ENCODE peak calls at places on chromosomes 3 and 15, in eight cellular contexts. One of them, this sample, is unnamed.

GRCh38 chr15:83300826-83301225 is 16.4 kb upstream of the BNC1 start:
- DNase-seq in glutamatergic neuron: no peak
- DNase-seq in ovary: no peak
- DNase-seq in hepatocyte: no peak
- DNase-seq in psoas muscle: no peak
- DNase-seq in astrocyte of the cerebellum: no peak
- DNase-seq in astrocyte: peak; percentile 72
- DNase-seq in natural killer cell: no peak
- DNase-seq in this sample: no peak

GRCh38 chr3:185070491-185071335 is 82.1 kb downstream of the C3orf70 start:
- DNase-seq in ovary: no peak
- DNase-seq in natural killer cell: no peak
- DNase-seq in psoas muscle: no peak
- DNase-seq in astrocyte: no peak
- DNase-seq in hepatocyte: peak; percentile 49
- DNase-seq in glutamatergic neuron: peak; percentile 55
- DNase-seq in astrocyte of the cerebellum: no peak
- DNase-seq in this sample: no peak

GRCh38 chr3:106750092-106750491 is 627.1 kb upstream of the CCDC54 start:
- DNase-seq in astrocyte: no peak
- DNase-seq in glutamatergic neuron: no peak
- DNase-seq in psoas muscle: no peak
- DNase-seq in natural killer cell: no peak
- DNase-seq in astrocyte of the cerebellum: peak; percentile 68
- DNase-seq in ovary: no peak
- DNase-seq in hepatocyte: no peak
- DNase-seq in this sample: no peak

GRCh38 chr15:99511529-99511864 is 54.3 kb upstream of the MEF2A start:
- DNase-seq in astrocyte: peak; percentile 89
- DNase-seq in psoas muscle: no peak
- DNase-seq in hepatocyte: no peak
- DNase-seq in natural killer cell: no peak
- DNase-seq in glutamatergic neuron: no peak
- DNase-seq in astrocyte of the cerebellum: peak; percentile 86
- DNase-seq in ovary: no peak
- DNase-seq in this sample: no peak

GRCh38 chr3:138935864-138936762 is 10.8 kb downstream of the FOXL2 start:
- DNase-seq in glutamatergic neuron: peak; percentile 93
- DNase-seq in astrocyte of the cerebellum: no peak
- DNase-seq in natural killer cell: peak; percentile 66
- DNase-seq in astrocyte: peak; percentile 8
- DNase-seq in psoas muscle: peak; percentile 90
- DNase-seq in hepatocyte: peak; percentile 74
- DNase-seq in ovary: peak; percentile 95
- DNase-seq in this sample: no peak

GRCh38 chr3:13715961-13716360 is 163.9 kb downstream of the WNT7A start:
- DNase-seq in natural killer cell: no peak
- DNase-seq in ovary: no peak
- DNase-seq in glutamatergic neuron: no peak
- DNase-seq in psoas muscle: no peak
- DNase-seq in hepatocyte: no peak
- DNase-seq in astrocyte: no peak
- DNase-seq in astrocyte of the cerebellum: no peak
- DNase-seq in this sample: no peak

GRCh38 chr3:50607271-50608091 is 4.1 kb downstream of the CISH start:
- DNase-seq in astrocyte: no peak
- DNase-seq in astrocyte of the cerebellum: no peak
- DNase-seq in glutamatergic neuron: no peak
- DNase-seq in ovary: no peak
- DNase-seq in psoas muscle: peak; percentile 67
- DNase-seq in natural killer cell: no peak
- DNase-seq in hepatocyte: no peak
- DNase-seq in this sample: no peak

GRCh38 chr3:75260-75659 is 121.3 kb upstream of the CHL1 start:
- DNase-seq in astrocyte of the cerebellum: no peak
- DNase-seq in astrocyte: no peak
- DNase-seq in ovary: no peak
- DNase-seq in psoas muscle: no peak
- DNase-seq in natural killer cell: no peak
- DNase-seq in hepatocyte: no peak
- DNase-seq in glutamatergic neuron: no peak
- DNase-seq in this sample: no peak

GRCh38 chr3:27486328-27486727 is 2.1 kb upstream of the SLC4A7 start:
- DNase-seq in glutamatergic neuron: no peak
- DNase-seq in astrocyte: no peak
- DNase-seq in natural killer cell: no peak
- DNase-seq in psoas muscle: no peak
- DNase-seq in hepatocyte: no peak
- DNase-seq in ovary: no peak
- DNase-seq in astrocyte of the cerebellum: no peak
- DNase-seq in this sample: no peak

GRCh38 chr3:99640214-99640851 is 1.9 kb downstream of the COL8A1 start:
- DNase-seq in natural killer cell: no peak
- DNase-seq in astrocyte: peak; percentile 66
- DNase-seq in ovary: no peak
- DNase-seq in hepatocyte: no peak
- DNase-seq in psoas muscle: no peak
- DNase-seq in glutamatergic neuron: no peak
- DNase-seq in astrocyte of the cerebellum: no peak
- DNase-seq in this sample: no peak

GRCh38 chr15:57031605-57032004 is 113.2 kb downstream of the TCF12 start:
- DNase-seq in glutamatergic neuron: no peak
- DNase-seq in natural killer cell: no peak
- DNase-seq in hepatocyte: peak; percentile 35
- DNase-seq in ovary: peak; percentile 40
- DNase-seq in astrocyte of the cerebellum: no peak
- DNase-seq in psoas muscle: no peak
- DNase-seq in astrocyte: peak; percentile 49
- DNase-seq in this sample: no peak

GRCh38 chr3:42446111-42447050 is 36.0 kb upstream of the LYZL4 start:
- DNase-seq in astrocyte of the cerebellum: no peak
- DNase-seq in ovary: no peak
- DNase-seq in astrocyte: no peak
- DNase-seq in natural killer cell: no peak
- DNase-seq in hepatocyte: no peak
- DNase-seq in psoas muscle: no peak
- DNase-seq in glutamatergic neuron: no peak
- DNase-seq in this sample: no peak

GRCh38 chr3:179653106-179653776 is 401 bp downstream of the USP13 start:
- DNase-seq in hepatocyte: peak; percentile 85
- DNase-seq in psoas muscle: peak; percentile 90
- DNase-seq in natural killer cell: peak; percentile 30
- DNase-seq in glutamatergic neuron: peak; percentile 83
- DNase-seq in ovary: peak; percentile 79
- DNase-seq in astrocyte: peak; percentile 76
- DNase-seq in astrocyte of the cerebellum: peak; percentile 53
- DNase-seq in this sample: peak; percentile 48
- TF ChIP-seq CTCF in hepatocyte: peak; percentile 32
- TF ChIP-seq CTCF in psoas muscle: no peak
- TF ChIP-seq CTCF in natural killer cell: no peak
- TF ChIP-seq CTCF in glutamatergic neuron: no peak
- TF ChIP-seq CTCF in ovary: no peak
- TF ChIP-seq CTCF in astrocyte: no peak
- TF ChIP-seq CTCF in astrocyte of the cerebellum: peak; percentile 6
- TF ChIP-seq CTCF in this sample: no peak

GRCh38 chr3:189947948-189948723 is 172.6 kb downstream of the P3H2 start:
- DNase-seq in ovary: no peak
- DNase-seq in glutamatergic neuron: no peak
- DNase-seq in natural killer cell: no peak
- DNase-seq in hepatocyte: peak; percentile 34
- DNase-seq in psoas muscle: no peak
- DNase-seq in astrocyte: no peak
- DNase-seq in astrocyte of the cerebellum: no peak
- DNase-seq in this sample: no peak
- TF ChIP-seq CTCF in ovary: no peak
- TF ChIP-seq CTCF in glutamatergic neuron: peak; percentile 50
- TF ChIP-seq CTCF in natural killer cell: no peak
- TF ChIP-seq CTCF in hepatocyte: peak; percentile 77
- TF ChIP-seq CTCF in psoas muscle: peak; percentile 58
- TF ChIP-seq CTCF in astrocyte: peak; percentile 72
- TF ChIP-seq CTCF in astrocyte of the cerebellum: peak; percentile 49
- TF ChIP-seq CTCF in this sample: no peak

DNA sequence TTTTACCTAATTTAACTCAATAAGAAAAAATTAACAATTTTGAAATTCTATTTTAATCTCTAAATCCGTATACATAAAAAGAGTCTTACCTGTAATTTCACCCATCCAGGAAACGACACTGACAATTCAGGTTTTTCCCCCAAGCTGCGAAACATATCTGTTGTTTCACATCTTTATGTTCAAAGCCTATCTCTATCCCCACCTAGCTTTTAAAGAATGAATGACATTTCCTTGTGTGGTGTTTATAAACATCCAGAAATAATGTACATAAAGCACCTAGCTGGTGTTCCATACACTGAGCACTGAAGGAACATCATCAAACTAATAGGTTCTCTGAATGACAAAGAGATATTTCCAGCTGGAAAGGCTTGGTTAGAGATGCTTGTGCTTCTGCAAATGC is 867.8 kb downstream of the SQOR start:
- DNase-seq in astrocyte of the cerebellum: no peak
- DNase-seq in glutamatergic neuron: no peak
- DNase-seq in psoas muscle: no peak
- DNase-seq in natural killer cell: no peak
- DNase-seq in hepatocyte: no peak
- DNase-seq in astrocyte: no peak
- DNase-seq in ovary: no peak
- DNase-seq in this sample: no peak
- TF ChIP-seq CTCF in astrocyte of the cerebellum: no peak
- TF ChIP-seq CTCF in glutamatergic neuron: peak; percentile 38
- TF ChIP-seq CTCF in psoas muscle: no peak
- TF ChIP-seq CTCF in natural killer cell: no peak
- TF ChIP-seq CTCF in hepatocyte: peak; percentile 27
- TF ChIP-seq CTCF in astrocyte: no peak
- TF ChIP-seq CTCF in ovary: no peak
- TF ChIP-seq CTCF in this sample: no peak

GRCh38 chr15:41828747-41829270 is 917 bp downstream of the JMJD7 start:
- DNase-seq in astrocyte of the cerebellum: no peak
- DNase-seq in ovary: no peak
- DNase-seq in glutamatergic neuron: no peak
- DNase-seq in natural killer cell: no peak
- DNase-seq in hepatocyte: no peak
- DNase-seq in astrocyte: peak; percentile 18
- DNase-seq in psoas muscle: no peak
- DNase-seq in this sample: no peak

GRCh38 chr15:41825145-41825544 is 2.7 kb upstream of the JMJD7 start:
- DNase-seq in natural killer cell: no peak
- DNase-seq in astrocyte: no peak
- DNase-seq in hepatocyte: no peak
- DNase-seq in psoas muscle: no peak
- DNase-seq in astrocyte of the cerebellum: no peak
- DNase-seq in glutamatergic neuron: no peak
- DNase-seq in ovary: no peak
- DNase-seq in this sample: no peak

GRCh38 chr15:41827880-41828746 is at the start of gene JMJD7:
- DNase-seq in ovary: peak; percentile 98
- DNase-seq in glutamatergic neuron: peak; percentile 97
- DNase-seq in psoas muscle: peak; percentile 98
- DNase-seq in natural killer cell: peak; percentile 91
- DNase-seq in hepatocyte: peak; percentile 97
- DNase-seq in astrocyte: peak; percentile 61
- DNase-seq in astrocyte of the cerebellum: peak; percentile 50
- DNase-seq in this sample: peak; percentile 94

GRCh38 chr15:41825572-41826535 is 2.0 kb upstream of the JMJD7 start:
- DNase-seq in glutamatergic neuron: no peak
- DNase-seq in astrocyte of the cerebellum: no peak
- DNase-seq in astrocyte: no peak
- DNase-seq in ovary: no peak
- DNase-seq in natural killer cell: no peak
- DNase-seq in hepatocyte: no peak
- DNase-seq in psoas muscle: no peak
- DNase-seq in this sample: no peak

GRCh38 chr15:41827290-41827879 is 507 bp upstream of the JMJD7 start:
- DNase-seq in natural killer cell: no peak
- DNase-seq in astrocyte: no peak
- DNase-seq in ovary: no peak
- DNase-seq in astrocyte of the cerebellum: no peak
- DNase-seq in hepatocyte: peak; percentile 56
- DNase-seq in glutamatergic neuron: no peak
- DNase-seq in psoas muscle: no peak
- DNase-seq in this sample: no peak
- TF ChIP-seq CTCF in natural killer cell: no peak
- TF ChIP-seq CTCF in astrocyte: no peak
- TF ChIP-seq CTCF in ovary: no peak
- TF ChIP-seq CTCF in astrocyte of the cerebellum: peak; percentile 7
- TF ChIP-seq CTCF in hepatocyte: no peak
- TF ChIP-seq CTCF in glutamatergic neuron: no peak
- TF ChIP-seq CTCF in psoas muscle: no peak
- TF ChIP-seq CTCF in this sample: no peak

DNA sequence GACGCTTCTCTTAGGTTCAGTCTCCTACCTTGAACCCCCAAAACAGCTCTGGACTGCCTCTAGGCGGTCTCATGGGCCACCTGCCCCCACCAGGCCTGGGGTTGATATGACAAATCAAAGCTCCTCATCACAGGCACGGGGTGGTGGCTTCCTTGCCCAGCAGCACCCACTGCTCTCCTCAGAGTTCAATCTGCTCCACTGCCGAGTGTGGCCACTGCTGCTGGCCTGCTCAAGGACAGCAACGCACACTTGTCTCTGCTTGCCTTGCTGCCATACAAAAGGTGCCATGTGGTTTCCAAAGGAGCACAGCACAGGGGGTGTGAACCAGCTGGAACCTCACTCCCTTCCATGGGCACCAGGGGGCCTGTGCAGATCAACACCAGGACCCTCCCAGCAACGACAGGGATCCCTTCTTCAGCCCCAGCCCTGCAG is 10.2 kb downstream of the KBTBD13 start:
- DNase-seq in astrocyte: no peak
- DNase-seq in astrocyte of the cerebellum: no peak
- DNase-seq in ovary: no peak
- DNase-seq in hepatocyte: peak; percentile 5
- DNase-seq in glutamatergic neuron: peak; percentile 51
- DNase-seq in natural killer cell: no peak
- DNase-seq in psoas muscle: no peak
- DNase-seq in this sample: no peak
- TF ChIP-seq CTCF in astrocyte: peak; percentile 14
- TF ChIP-seq CTCF in astrocyte of the cerebellum: no peak
- TF ChIP-seq CTCF in ovary: no peak
- TF ChIP-seq CTCF in hepatocyte: peak; percentile 1
- TF ChIP-seq CTCF in glutamatergic neuron: peak; percentile 41
- TF ChIP-seq CTCF in natural killer cell: no peak
- TF ChIP-seq CTCF in psoas muscle: no peak
- TF ChIP-seq CTCF in this sample: no peak

GRCh38 chr3:183825380-183826161 is at the start of gene MAP6D1:
- DNase-seq in ovary: no peak
- DNase-seq in astrocyte of the cerebellum: peak; percentile 8
- DNase-seq in hepatocyte: peak; percentile 72
- DNase-seq in psoas muscle: peak; percentile 70
- DNase-seq in glutamatergic neuron: peak; percentile 82
- DNase-seq in astrocyte: peak; percentile 18
- DNase-seq in natural killer cell: peak; percentile 22
- DNase-seq in this sample: no peak
- TF ChIP-seq CTCF in ovary: no peak
- TF ChIP-seq CTCF in astrocyte of the cerebellum: peak; percentile 48
- TF ChIP-seq CTCF in hepatocyte: peak; percentile 52
- TF ChIP-seq CTCF in psoas muscle: peak; percentile 31
- TF ChIP-seq CTCF in glutamatergic neuron: peak; percentile 24
- TF ChIP-seq CTCF in astrocyte: peak; percentile 15
- TF ChIP-seq CTCF in natural killer cell: no peak
- TF ChIP-seq CTCF in this sample: peak; percentile 35

GRCh38 chr3:142180761-142181362 is 31.5 kb upstream of the TFDP2 start:
- DNase-seq in ovary: peak; percentile 51
- DNase-seq in psoas muscle: no peak
- DNase-seq in natural killer cell: peak; percentile 51
- DNase-seq in hepatocyte: peak; percentile 42
- DNase-seq in glutamatergic neuron: peak; percentile 61
- DNase-seq in astrocyte: peak; percentile 9
- DNase-seq in astrocyte of the cerebellum: peak; percentile 15
- DNase-seq in this sample: peak; percentile 59
- TF ChIP-seq CTCF in ovary: peak; percentile 36
- TF ChIP-seq CTCF in psoas muscle: peak; percentile 24
- TF ChIP-seq CTCF in natural killer cell: peak; percentile 77
- TF ChIP-seq CTCF in hepatocyte: peak; percentile 50
- TF ChIP-seq CTCF in glutamatergic neuron: peak; percentile 63
- TF ChIP-seq CTCF in astrocyte: peak; percentile 60
- TF ChIP-seq CTCF in astrocyte of the cerebellum: peak; percentile 70
- TF ChIP-seq CTCF in this sample: peak; percentile 67

This sample was measured in CD14-positive monocyte.